ENCODE peak calls at places on chromosome 10, in four cellular contexts. One of them, this sample, is unnamed.

GRCh38 chr10:70740441-70741288 is 44.5 kb downstream of the TBATA start:
- DNase-seq in amniotic epithelial cell: peak; percentile 52
- DNase-seq in neuronal stem cell: no peak
- DNase-seq in left ventricle myocardium inferior: no peak
- DNase-seq in this sample: no peak

GRCh38 chr10:12512292-12513002 is 163.1 kb downstream of the CAMK1D start:
- DNase-seq in left ventricle myocardium inferior: no peak
- DNase-seq in neuronal stem cell: no peak
- DNase-seq in amniotic epithelial cell: no peak
- DNase-seq in this sample: no peak

GRCh38 chr10:71644307-71645180 is 75.0 kb downstream of the C10orf105 start:
- DNase-seq in neuronal stem cell: no peak
- DNase-seq in left ventricle myocardium inferior: no peak
- DNase-seq in amniotic epithelial cell: no peak
- DNase-seq in this sample: no peak

GRCh38 chr10:79093658-79094411 is 25.1 kb downstream of the ZMIZ1 start:
- DNase-seq in neuronal stem cell: no peak
- DNase-seq in amniotic epithelial cell: peak; percentile 47
- DNase-seq in left ventricle myocardium inferior: no peak
- DNase-seq in this sample: peak; percentile 84

GRCh38 chr10:126352446-126352845 is 35.8 kb downstream of the ADAM12 start:
- DNase-seq in neuronal stem cell: no peak
- DNase-seq in amniotic epithelial cell: no peak
- DNase-seq in left ventricle myocardium inferior: no peak
- DNase-seq in this sample: no peak

GRCh38 chr10:48476279-48476982 is 128.4 kb downstream of the ARHGAP22 start:
- DNase-seq in neuronal stem cell: no peak
- DNase-seq in left ventricle myocardium inferior: no peak
- DNase-seq in amniotic epithelial cell: no peak
- DNase-seq in this sample: no peak

GRCh38 chr10:27801171-27801785 is 55.7 kb upstream of the MKX start:
- DNase-seq in amniotic epithelial cell: no peak
- DNase-seq in neuronal stem cell: no peak
- DNase-seq in left ventricle myocardium inferior: no peak
- DNase-seq in this sample: no peak

GRCh38 chr10:227014-227413 is 91.8 kb downstream of the ZMYND11 start:
- DNase-seq in neuronal stem cell: no peak
- DNase-seq in amniotic epithelial cell: peak; percentile 73
- DNase-seq in left ventricle myocardium inferior: no peak
- DNase-seq in this sample: peak; percentile 66

GRCh38 chr10:12943425-12943824 is 58.1 kb downstream of the CCDC3 start:
- DNase-seq in neuronal stem cell: no peak
- DNase-seq in left ventricle myocardium inferior: no peak
- DNase-seq in amniotic epithelial cell: no peak
- DNase-seq in this sample: no peak

GRCh38 chr10:110368002-110368401 is 63.3 kb upstream of the SMNDC1 start:
- DNase-seq in amniotic epithelial cell: peak; percentile 79
- DNase-seq in left ventricle myocardium inferior: no peak
- DNase-seq in neuronal stem cell: no peak
- DNase-seq in this sample: no peak

GRCh38 chr10:13317474-13317873 is 17.6 kb upstream of the PHYH start:
- DNase-seq in neuronal stem cell: no peak
- DNase-seq in left ventricle myocardium inferior: no peak
- DNase-seq in amniotic epithelial cell: no peak
- DNase-seq in this sample: peak; percentile 45

GRCh38 chr10:117668351-117669008 is 125.9 kb downstream of the EMX2 start:
- DNase-seq in neuronal stem cell: no peak
- DNase-seq in left ventricle myocardium inferior: no peak
- DNase-seq in amniotic epithelial cell: no peak
- DNase-seq in this sample: no peak